ENCODE peak calls at places on chromosome 7, in eight cellular contexts. One of them, this sample, is unnamed.

GRCh38 chr7:48295572-48295971 is 124.3 kb downstream of the ABCA13 start:
- DNase-seq in sigmoid colon: no peak
- DNase-seq in GM12891: no peak
- DNase-seq in K562: no peak
- DNase-seq in HCT116: no peak
- DNase-seq in spleen: no peak
- DNase-seq in transverse colon: no peak
- DNase-seq in stomach: no peak
- DNase-seq in this sample: peak

GRCh38 chr7:128954830-128955797 is 17.4 kb downstream of the IRF5 start:
- DNase-seq in GM12891: no peak
- DNase-seq in HCT116: no peak
- DNase-seq in K562: no peak
- DNase-seq in sigmoid colon: no peak
- DNase-seq in stomach: no peak
- DNase-seq in transverse colon: no peak
- DNase-seq in spleen: no peak
- DNase-seq in this sample: no peak

GRCh38 chr7:52472006-52472405 is 563.4 kb upstream of the POM121L12 start:
- DNase-seq in stomach: no peak
- DNase-seq in K562: no peak
- DNase-seq in sigmoid colon: no peak
- DNase-seq in spleen: no peak
- DNase-seq in HCT116: no peak
- DNase-seq in transverse colon: no peak
- DNase-seq in GM12891: no peak
- DNase-seq in this sample: no peak

GRCh38 chr7:101422361-101423195 is 59.9 kb downstream of the COL26A1 start:
- DNase-seq in GM12891: no peak
- DNase-seq in transverse colon: no peak
- DNase-seq in stomach: no peak
- DNase-seq in HCT116: no peak
- DNase-seq in spleen: no peak
- DNase-seq in K562: no peak
- DNase-seq in sigmoid colon: no peak
- DNase-seq in this sample: no peak

GRCh38 chr7:108419961-108420360 is 36.3 kb downstream of the NRCAM start:
- DNase-seq in transverse colon: no peak
- DNase-seq in GM12891: no peak
- DNase-seq in sigmoid colon: no peak
- DNase-seq in K562: no peak
- DNase-seq in stomach: no peak
- DNase-seq in spleen: no peak
- DNase-seq in HCT116: no peak
- DNase-seq in this sample: no peak

GRCh38 chr7:17545348-17545747 is 246.9 kb downstream of the AHR start:
- DNase-seq in K562: no peak
- DNase-seq in stomach: no peak
- DNase-seq in transverse colon: no peak
- DNase-seq in GM12891: no peak
- DNase-seq in spleen: no peak
- DNase-seq in HCT116: no peak
- DNase-seq in sigmoid colon: no peak
- DNase-seq in this sample: no peak

GRCh38 chr7:7136423-7136822 is 45.9 kb upstream of the C1GALT1 start:
- DNase-seq in HCT116: no peak
- DNase-seq in K562: peak
- DNase-seq in spleen: no peak
- DNase-seq in sigmoid colon: no peak
- DNase-seq in GM12891: no peak
- DNase-seq in stomach: no peak
- DNase-seq in transverse colon: no peak
- DNase-seq in this sample: no peak

GRCh38 chr7:1532456-1533254 is 2.2 kb downstream of the MAFK start:
- DNase-seq in spleen: peak
- DNase-seq in GM12891: no peak
- DNase-seq in stomach: peak
- DNase-seq in sigmoid colon: peak
- DNase-seq in transverse colon: peak
- DNase-seq in HCT116: peak
- DNase-seq in K562: peak
- DNase-seq in this sample: peak

GRCh38 chr7:135076882-135077281 is 71.0 kb upstream of the TMEM140 start:
- DNase-seq in transverse colon: no peak
- DNase-seq in K562: no peak
- DNase-seq in stomach: no peak
- DNase-seq in spleen: no peak
- DNase-seq in sigmoid colon: no peak
- DNase-seq in HCT116: no peak
- DNase-seq in GM12891: no peak
- DNase-seq in this sample: no peak

GRCh38 chr7:47418910-47419309 is 163.0 kb downstream of the TNS3 start:
- DNase-seq in HCT116: no peak
- DNase-seq in K562: no peak
- DNase-seq in GM12891: no peak
- DNase-seq in sigmoid colon: peak
- DNase-seq in stomach: no peak
- DNase-seq in spleen: no peak
- DNase-seq in transverse colon: no peak
- DNase-seq in this sample: no peak

GRCh38 chr7:121440857-121441503 is 44.9 kb upstream of the FAM3C start:
- DNase-seq in spleen: peak
- DNase-seq in sigmoid colon: no peak
- DNase-seq in stomach: no peak
- DNase-seq in transverse colon: peak
- DNase-seq in HCT116: no peak
- DNase-seq in GM12891: no peak
- DNase-seq in K562: peak
- DNase-seq in this sample: no peak

GRCh38 chr7:39948375-39948774 is 1.7 kb upstream of the CDK13 start:
- DNase-seq in stomach: no peak
- DNase-seq in GM12891: no peak
- DNase-seq in K562: peak
- DNase-seq in spleen: peak
- DNase-seq in transverse colon: peak
- DNase-seq in HCT116: no peak
- DNase-seq in sigmoid colon: no peak
- DNase-seq in this sample: no peak

GRCh38 chr7:105613611-105614330 is 32.5 kb upstream of the EFCAB10 start:
- DNase-seq in transverse colon: no peak
- DNase-seq in GM12891: no peak
- DNase-seq in HCT116: no peak
- DNase-seq in spleen: no peak
- DNase-seq in sigmoid colon: peak
- DNase-seq in stomach: no peak
- DNase-seq in K562: no peak
- DNase-seq in this sample: no peak

GRCh38 chr7:137404918-137405317 is 61.4 kb upstream of the PTN start:
- DNase-seq in GM12891: no peak
- DNase-seq in transverse colon: no peak
- DNase-seq in K562: no peak
- DNase-seq in spleen: no peak
- DNase-seq in HCT116: no peak
- DNase-seq in sigmoid colon: no peak
- DNase-seq in stomach: no peak
- DNase-seq in this sample: peak

GRCh38 chr7:137395425-137395824 is 51.9 kb upstream of the PTN start:
- DNase-seq in stomach: no peak
- DNase-seq in spleen: no peak
- DNase-seq in HCT116: no peak
- DNase-seq in transverse colon: peak
- DNase-seq in sigmoid colon: peak
- DNase-seq in GM12891: no peak
- DNase-seq in K562: no peak
- DNase-seq in this sample: no peak

GRCh38 chr7:137402535-137403258 is 59.2 kb upstream of the PTN start:
- DNase-seq in transverse colon: no peak
- DNase-seq in stomach: no peak
- DNase-seq in K562: no peak
- DNase-seq in spleen: no peak
- DNase-seq in GM12891: no peak
- DNase-seq in sigmoid colon: no peak
- DNase-seq in HCT116: no peak
- DNase-seq in this sample: peak

GRCh38 chr7:137403282-137403681 is 59.7 kb upstream of the PTN start:
- DNase-seq in K562: no peak
- DNase-seq in transverse colon: no peak
- DNase-seq in spleen: peak
- DNase-seq in sigmoid colon: no peak
- DNase-seq in stomach: no peak
- DNase-seq in GM12891: no peak
- DNase-seq in HCT116: no peak
- DNase-seq in this sample: peak

DNA sequence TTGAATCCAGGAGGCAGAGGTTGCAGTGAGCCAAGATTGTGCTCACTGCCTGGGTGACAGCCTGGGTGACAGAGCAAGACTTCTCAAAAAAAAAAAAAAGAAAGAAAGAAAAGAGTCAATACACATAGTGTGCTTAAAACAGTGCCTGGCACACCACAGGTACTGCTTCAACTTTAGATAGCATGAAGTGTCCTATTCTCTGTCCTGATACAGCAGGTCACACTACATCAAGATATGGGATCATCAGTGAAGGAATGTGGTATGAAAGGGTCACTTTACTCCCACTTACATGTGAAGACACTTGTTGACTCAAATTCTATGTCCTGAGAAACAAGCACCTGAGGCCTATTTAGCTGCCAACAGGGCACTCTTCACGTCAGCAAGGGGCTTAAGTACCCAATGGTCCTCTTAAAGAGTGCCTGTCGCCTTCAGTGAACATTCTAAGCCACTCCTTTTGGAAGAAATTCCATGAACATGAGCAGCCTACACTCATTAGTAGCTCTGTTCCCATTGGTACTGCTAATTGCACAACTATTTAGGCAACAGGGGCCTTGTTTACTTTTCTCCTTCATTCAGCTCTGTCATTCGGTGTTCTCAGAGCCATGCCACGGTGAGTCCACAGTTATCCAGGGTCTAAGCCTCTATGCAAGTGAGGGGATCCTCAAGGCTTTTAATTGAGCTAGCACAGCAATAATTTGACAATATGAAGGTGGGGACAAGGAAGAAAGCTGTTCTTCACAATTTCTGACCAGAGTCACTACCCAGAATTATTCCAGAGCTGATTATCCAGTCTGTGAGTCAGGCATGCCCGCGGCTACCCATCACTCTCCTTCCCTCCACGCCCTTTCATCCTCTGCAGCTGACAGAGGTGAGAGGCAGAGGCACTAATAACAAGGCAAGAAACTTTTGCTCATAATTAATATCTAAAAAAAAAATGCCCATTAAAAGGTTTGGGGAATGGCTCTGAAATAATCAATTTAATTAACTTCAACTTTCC is 56.6 kb upstream of the PTN start:
- DNase-seq in K562: no peak
- DNase-seq in spleen: no peak
- DNase-seq in transverse colon: no peak
- DNase-seq in sigmoid colon: no peak
- DNase-seq in HCT116: no peak
- DNase-seq in stomach: no peak
- DNase-seq in GM12891: no peak
- DNase-seq in this sample: no peak
- TF ChIP-seq POLR2AphosphoS5 in K562: no peak
- TF ChIP-seq POLR2AphosphoS5 in spleen: no peak
- TF ChIP-seq POLR2AphosphoS5 in transverse colon: no peak
- TF ChIP-seq POLR2AphosphoS5 in sigmoid colon: no peak
- TF ChIP-seq POLR2AphosphoS5 in HCT116: no peak
- TF ChIP-seq POLR2AphosphoS5 in stomach: no peak
- TF ChIP-seq POLR2AphosphoS5 in GM12891: no peak
- TF ChIP-seq POLR2AphosphoS5 in this sample: no peak

GRCh38 chr7:117110480-117111315 is 157.4 kb downstream of the ST7 start:
- DNase-seq in K562: no peak
- DNase-seq in sigmoid colon: no peak
- DNase-seq in HCT116: no peak
- DNase-seq in stomach: no peak
- DNase-seq in spleen: no peak
- DNase-seq in transverse colon: no peak
- DNase-seq in GM12891: peak
- DNase-seq in this sample: no peak
- TF ChIP-seq POLR2AphosphoS5 in K562: no peak
- TF ChIP-seq POLR2AphosphoS5 in sigmoid colon: no peak
- TF ChIP-seq POLR2AphosphoS5 in HCT116: no peak
- TF ChIP-seq POLR2AphosphoS5 in stomach: no peak
- TF ChIP-seq POLR2AphosphoS5 in spleen: no peak
- TF ChIP-seq POLR2AphosphoS5 in transverse colon: no peak
- TF ChIP-seq POLR2AphosphoS5 in GM12891: no peak
- TF ChIP-seq POLR2AphosphoS5 in this sample: no peak

DNA sequence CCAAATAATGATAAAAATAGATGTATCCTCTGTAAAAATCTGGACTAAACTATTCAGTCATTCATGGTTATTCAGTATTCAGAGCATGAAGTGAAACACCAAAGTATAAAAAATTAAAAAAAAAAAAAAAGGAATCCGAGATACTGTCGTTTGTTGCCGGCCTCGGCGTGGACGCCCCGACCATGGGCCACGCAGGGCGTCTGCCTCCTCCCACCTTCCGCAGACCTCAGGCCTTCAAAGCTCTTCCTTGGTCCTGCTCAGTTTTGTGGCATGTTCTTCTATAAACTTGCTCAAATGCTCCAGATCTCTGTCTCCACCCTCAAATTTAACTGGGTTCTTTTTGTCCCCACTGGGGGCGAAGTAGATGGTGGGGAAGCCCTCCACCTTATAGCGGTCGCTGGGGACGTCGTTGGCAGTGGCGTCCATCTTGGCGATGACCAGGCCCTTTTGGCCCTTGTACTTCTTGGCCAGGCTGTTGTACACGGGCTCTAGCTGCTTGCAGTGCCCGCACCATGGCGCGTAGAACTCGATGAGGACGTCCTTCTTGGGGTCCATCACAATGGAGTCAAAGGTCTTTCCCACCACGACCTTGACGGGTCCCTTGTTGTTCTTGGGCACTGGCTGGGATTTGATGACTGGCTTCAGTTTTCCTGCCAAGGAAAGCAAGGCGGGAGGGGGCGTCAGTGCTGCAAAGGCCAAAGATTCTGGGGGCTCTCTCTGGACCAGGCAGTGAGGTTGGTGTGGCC is 24.6 kb downstream of the PDIA4 start:
- DNase-seq in stomach: no peak
- DNase-seq in HCT116: no peak
- DNase-seq in sigmoid colon: no peak
- DNase-seq in K562: no peak
- DNase-seq in spleen: peak
- DNase-seq in GM12891: no peak
- DNase-seq in transverse colon: no peak
- DNase-seq in this sample: no peak
- TF ChIP-seq POLR2AphosphoS5 in stomach: no peak
- TF ChIP-seq POLR2AphosphoS5 in HCT116: no peak
- TF ChIP-seq POLR2AphosphoS5 in sigmoid colon: no peak
- TF ChIP-seq POLR2AphosphoS5 in K562: no peak
- TF ChIP-seq POLR2AphosphoS5 in spleen: no peak
- TF ChIP-seq POLR2AphosphoS5 in GM12891: no peak
- TF ChIP-seq POLR2AphosphoS5 in transverse colon: no peak
- TF ChIP-seq POLR2AphosphoS5 in this sample: no peak

DNA sequence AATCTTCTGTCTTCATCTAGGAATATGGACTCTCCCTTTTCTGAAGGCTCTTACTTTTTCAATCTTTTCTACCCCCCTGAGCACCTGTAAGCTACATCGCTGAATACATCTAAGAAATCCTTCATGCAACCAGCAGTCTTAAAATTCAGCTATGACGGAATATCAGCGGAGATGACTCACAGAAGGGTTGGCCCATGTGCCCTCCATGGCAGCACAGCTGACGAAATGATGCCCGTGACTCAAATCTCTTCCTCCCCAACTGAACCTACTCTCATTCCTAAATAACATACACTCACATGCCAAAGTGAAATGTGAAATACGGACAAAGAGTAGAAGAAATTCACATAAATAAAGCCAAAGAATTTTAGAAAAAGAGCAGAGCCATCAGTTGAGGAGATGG is 30.3 kb upstream of the NCAPG2 start:
- DNase-seq in transverse colon: no peak
- DNase-seq in HCT116: no peak
- DNase-seq in GM12891: no peak
- DNase-seq in K562: no peak
- DNase-seq in spleen: no peak
- DNase-seq in stomach: no peak
- DNase-seq in sigmoid colon: no peak
- DNase-seq in this sample: no peak
- TF ChIP-seq POLR2AphosphoS5 in transverse colon: no peak
- TF ChIP-seq POLR2AphosphoS5 in HCT116: no peak
- TF ChIP-seq POLR2AphosphoS5 in GM12891: no peak
- TF ChIP-seq POLR2AphosphoS5 in K562: no peak
- TF ChIP-seq POLR2AphosphoS5 in spleen: no peak
- TF ChIP-seq POLR2AphosphoS5 in stomach: no peak
- TF ChIP-seq POLR2AphosphoS5 in sigmoid colon: no peak
- TF ChIP-seq POLR2AphosphoS5 in this sample: no peak

This sample was measured in esophagus muscularis mucosa.